ENCODE peak calls at places on chromosomes 3 and 15, in six cellular contexts. I is Kasumi-1, S is NCI-H748 treated with DMSO at 0.1 percent for 48 hours, O is GM10248, Q is neural progenitor cell, D is T-helper 17 cell. R is an unnamed sample.

GRCh38 chr15:59642351-59642750 is 15.0 kb downstream of the GTF2A2 start:
- DNase-seq in I (peak; percentile 14), S (no peak), O (no peak), Q (no peak), D (no peak), R (no peak)

GRCh38 chr3:18351823-18352744 is 73.1 kb downstream of the SATB1 start:
- DNase-seq in I (no peak), S (peak; percentile 87), O (no peak), Q (peak; percentile 6), D (no peak), R (no peak)

GRCh38 chr15:62928242-62928995 is 114.1 kb upstream of the TPM1 start:
- DNase-seq in I (no peak), S (no peak), O (no peak), Q (no peak), D (no peak), R (no peak)

GRCh38 chr15:63462053-63462452 is 42.3 kb upstream of the USP3 start:
- DNase-seq in I (no peak), S (no peak), O (no peak), Q (no peak), D (no peak), R (no peak)

GRCh38 chr15:58608129-58608590 is 141.3 kb downstream of the ADAM10 start:
- DNase-seq in I (no peak), S (no peak), O (no peak), Q (no peak), D (no peak), R (no peak)

GRCh38 chr3:143885803-143886427 is 37.6 kb upstream of the SLC9A9 start:
- DNase-seq in I (peak; percentile 74), S (peak; percentile 48), O (peak; percentile 49), Q (peak; percentile 53), D (no peak), R (peak; percentile 15)

GRCh38 chr15:66302489-66302888 is 9.1 kb downstream of the DIS3L start:
- DNase-seq in I (no peak), S (no peak), O (no peak), Q (no peak), D (no peak), R (no peak)

GRCh38 chr3:164332856-164333802 is 745.2 kb downstream of the SI start:
- DNase-seq in I (no peak), S (no peak), O (no peak), Q (peak; percentile 82), D (no peak), R (no peak)

GRCh38 chr3:125123906-125124305 is 68.1 kb upstream of the HEG1 start:
- DNase-seq in I (no peak), S (no peak), O (no peak), Q (no peak), D (no peak), R (no peak)

GRCh38 chr3:32821686-32822296 is 4.0 kb downstream of the TRIM71 start:
- DNase-seq in I (no peak), S (no peak), O (no peak), Q (peak; percentile 81), D (no peak), R (no peak)

GRCh38 chr3:133821767-133822638 is 16.4 kb downstream of the SRPRB start:
- DNase-seq in I (peak; percentile 17), S (no peak), O (no peak), Q (peak; percentile 16), D (no peak), R (no peak)

GRCh38 chr15:48683991-48684765 is 38.7 kb upstream of the FBN1 start:
- DNase-seq in I (no peak), S (no peak), O (no peak), Q (no peak), D (no peak), R (no peak)

R was measured in GM12878.